ENCODE peak calls at places on chromosomes 4 and X, in four cellular contexts. One of them, this sample, is unnamed.

GRCh38 chr4:183161630-183162029 is 62.6 kb downstream of the WWC2 start:
- DNase-seq in GM23338: no peak
- DNase-seq in stomach: no peak
- DNase-seq in suprapubic skin: no peak
- DNase-seq in this sample: no peak

GRCh38 chr4:78779280-78779679 is 3.1 kb downstream of the BMP2K start:
- DNase-seq in stomach: no peak
- DNase-seq in GM23338: no peak
- DNase-seq in suprapubic skin: no peak
- DNase-seq in this sample: no peak

GRCh38 chrX:18537068-18537467 is 111.7 kb downstream of the CDKL5 start:
- DNase-seq in stomach: no peak
- DNase-seq in GM23338: no peak
- DNase-seq in suprapubic skin: no peak
- DNase-seq in this sample: no peak

GRCh38 chrX:135707880-135708279 is 5.6 kb upstream of the CT45A1 start:
- DNase-seq in suprapubic skin: no peak
- DNase-seq in GM23338: peak; percentile 86
- DNase-seq in stomach: no peak
- DNase-seq in this sample: no peak

GRCh38 chr4:99221980-99222379 is 2.9 kb upstream of the ADH6 start:
- DNase-seq in suprapubic skin: no peak
- DNase-seq in stomach: no peak
- DNase-seq in GM23338: peak; percentile 51
- DNase-seq in this sample: no peak

GRCh38 chr4:130639871-130640270 is 1543.9 kb downstream of the C4orf33 start:
- DNase-seq in suprapubic skin: no peak
- DNase-seq in stomach: no peak
- DNase-seq in GM23338: no peak
- DNase-seq in this sample: no peak

GRCh38 chr4:174154455-174154854 is 129.0 kb downstream of the FBXO8 start:
- DNase-seq in stomach: no peak
- DNase-seq in GM23338: no peak
- DNase-seq in suprapubic skin: no peak
- DNase-seq in this sample: no peak

GRCh38 chr4:85968945-85969830 is 390.7 kb downstream of the MAPK10 start:
- DNase-seq in GM23338: peak; percentile 73
- DNase-seq in stomach: no peak
- DNase-seq in suprapubic skin: no peak
- DNase-seq in this sample: no peak

GRCh38 chr4:18882468-18882867 is 860.9 kb upstream of the LCORL start:
- DNase-seq in suprapubic skin: no peak
- DNase-seq in GM23338: peak; percentile 16
- DNase-seq in stomach: no peak
- DNase-seq in this sample: no peak

GRCh38 chrX:110915120-110915519 is 119.5 kb upstream of the CHRDL1 start:
- DNase-seq in GM23338: no peak
- DNase-seq in stomach: no peak
- DNase-seq in suprapubic skin: no peak
- DNase-seq in this sample: no peak

GRCh38 chr4:7411896-7412585 is 22.7 kb downstream of the PSAPL1 start:
- DNase-seq in stomach: peak; percentile 10
- DNase-seq in suprapubic skin: peak; percentile 59
- DNase-seq in GM23338: no peak
- DNase-seq in this sample: peak; percentile 44

GRCh38 chrX:1686642-1687041 is 71.8 kb downstream of the ASMT start:
- DNase-seq in GM23338: no peak
- DNase-seq in suprapubic skin: no peak
- DNase-seq in stomach: no peak
- DNase-seq in this sample: no peak

GRCh38 chr4:23122666-23123400 is 430.1 kb downstream of the GBA3 start:
- DNase-seq in stomach: no peak
- DNase-seq in suprapubic skin: no peak
- DNase-seq in GM23338: no peak
- DNase-seq in this sample: no peak

GRCh38 chrX:14039344-14039743 is 9.7 kb upstream of the GEMIN8 start:
- DNase-seq in stomach: peak; percentile 60
- DNase-seq in GM23338: peak; percentile 53
- DNase-seq in suprapubic skin: no peak
- DNase-seq in this sample: no peak
- TF ChIP-seq POLR2AphosphoS5 in stomach: no peak
- TF ChIP-seq POLR2AphosphoS5 in GM23338: no peak
- TF ChIP-seq POLR2AphosphoS5 in suprapubic skin: no peak
- TF ChIP-seq POLR2AphosphoS5 in this sample: no peak

GRCh38 chr4:111064342-111064993 is 441.6 kb upstream of the PITX2 start:
- DNase-seq in GM23338: peak; percentile 22
- DNase-seq in stomach: no peak
- DNase-seq in suprapubic skin: no peak
- DNase-seq in this sample: no peak
- H3K4me3 ChIP-seq in GM23338: no peak overlapping the region
- H3K4me3 ChIP-seq in stomach: no peak overlapping the region
- H3K4me3 ChIP-seq in suprapubic skin: no peak overlapping the region
- H3K4me3 ChIP-seq in this sample: no peak overlapping the region

DNA sequence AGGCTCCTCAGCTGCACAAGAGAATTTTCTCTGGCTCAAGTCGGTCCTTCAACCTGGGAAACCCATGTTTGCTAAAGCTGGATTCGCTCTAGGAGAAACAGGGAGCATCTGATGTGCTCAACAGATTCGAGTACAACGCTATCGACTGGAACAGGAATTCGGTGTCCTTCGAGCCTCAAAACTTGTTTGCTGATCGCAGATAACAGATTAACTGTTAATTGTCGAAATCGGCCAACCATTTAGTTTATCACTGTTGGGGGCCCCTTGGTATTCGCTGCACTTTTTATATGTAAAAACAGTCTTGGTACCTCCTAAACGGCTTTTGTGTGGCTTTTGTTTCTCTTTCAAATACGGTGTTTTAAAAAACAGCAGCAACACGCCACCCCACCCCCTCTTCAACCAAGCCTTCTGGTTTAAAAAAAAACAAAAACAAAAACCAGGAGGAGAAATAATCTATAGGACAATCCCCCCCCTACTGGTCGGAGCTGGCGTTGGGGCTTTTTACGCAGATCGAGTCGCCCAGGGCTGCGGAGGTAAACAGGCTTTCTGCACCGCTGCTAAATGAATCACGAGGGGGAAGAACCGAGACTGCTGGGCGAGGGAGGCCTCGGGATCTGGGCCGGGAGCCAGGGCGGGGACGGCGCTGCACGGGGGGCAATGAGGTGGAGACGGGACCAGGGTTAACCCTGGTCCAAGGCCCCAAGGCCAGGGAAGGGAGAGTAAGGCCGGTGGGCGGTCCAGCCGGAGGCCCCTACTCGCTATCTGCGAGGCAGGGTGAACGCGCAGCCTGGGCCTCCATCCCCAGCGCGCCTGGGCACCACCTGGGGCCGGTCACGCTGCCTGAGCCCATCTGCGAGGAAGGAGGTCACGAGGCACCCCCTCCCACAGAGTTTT is 71.7 kb upstream of the BCOR start:
- DNase-seq in GM23338: peak; percentile 90
- DNase-seq in suprapubic skin: no peak
- DNase-seq in stomach: peak; percentile 74
- DNase-seq in this sample: peak; percentile 90
- H3K4me1 ChIP-seq in GM23338: peaks cover 49% of the 10 kb centered on the region
- H3K4me1 ChIP-seq in suprapubic skin: peaks cover 52% of the 10 kb centered on the region
- H3K4me1 ChIP-seq in stomach: peaks cover 74% of the 10 kb centered on the region
- H3K4me1 ChIP-seq in this sample: peaks cover 15% of the 10 kb centered on the region

DNA sequence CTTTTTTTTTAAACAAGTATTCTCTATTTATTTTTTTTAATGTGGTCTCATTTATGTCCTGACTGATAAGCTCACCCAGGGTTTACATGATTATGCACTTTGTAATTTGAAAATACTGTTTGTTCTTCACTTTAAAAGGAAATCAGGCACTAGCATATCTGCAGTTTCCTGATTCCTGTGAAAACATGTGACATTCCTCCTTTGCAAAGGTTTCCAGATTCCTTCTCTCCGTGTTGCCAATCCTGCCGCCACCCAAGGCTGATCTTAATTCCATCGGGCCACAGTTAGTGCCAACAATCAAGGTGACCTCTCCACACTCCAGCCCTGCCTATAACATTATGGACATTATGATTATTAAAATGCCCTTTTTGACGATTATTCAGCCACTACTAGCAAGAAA is 225.4 kb downstream of the PCDH7 start:
- DNase-seq in stomach: peak; percentile 77
- DNase-seq in suprapubic skin: no peak
- DNase-seq in GM23338: peak; percentile 23
- DNase-seq in this sample: no peak
- TF ChIP-seq POLR2AphosphoS5 in stomach: peak; percentile 10
- TF ChIP-seq POLR2AphosphoS5 in suprapubic skin: no peak
- TF ChIP-seq POLR2AphosphoS5 in GM23338: no peak
- TF ChIP-seq POLR2AphosphoS5 in this sample: no peak

GRCh38 chrX:123860983-123861382 is 1.1 kb downstream of the XIAP start:
- DNase-seq in suprapubic skin: no peak
- DNase-seq in stomach: no peak
- DNase-seq in GM23338: no peak
- DNase-seq in this sample: no peak
- H3K4me3 ChIP-seq in suprapubic skin: peak overlapping the region; percentile 67
- H3K4me3 ChIP-seq in stomach: peak overlapping the region; percentile 59
- H3K4me3 ChIP-seq in GM23338: peak overlapping the region; percentile 73
- H3K4me3 ChIP-seq in this sample: peak overlapping the region; percentile 71

GRCh38 chr4:138233313-138233712 is 8.8 kb downstream of the SLC7A11 start:
- DNase-seq in GM23338: no peak
- DNase-seq in suprapubic skin: no peak
- DNase-seq in stomach: no peak
- DNase-seq in this sample: peak; percentile 20

GRCh38 chr4:138232364-138232763 is 9.8 kb downstream of the SLC7A11 start:
- DNase-seq in suprapubic skin: no peak
- DNase-seq in stomach: no peak
- DNase-seq in GM23338: no peak
- DNase-seq in this sample: no peak

GRCh38 chr4:138236035-138236434 is 6.1 kb downstream of the SLC7A11 start:
- DNase-seq in suprapubic skin: no peak
- DNase-seq in GM23338: no peak
- DNase-seq in stomach: no peak
- DNase-seq in this sample: no peak

GRCh38 chr4:138234254-138234653 is 7.9 kb downstream of the SLC7A11 start:
- DNase-seq in GM23338: no peak
- DNase-seq in suprapubic skin: no peak
- DNase-seq in stomach: no peak
- DNase-seq in this sample: no peak

DNA sequence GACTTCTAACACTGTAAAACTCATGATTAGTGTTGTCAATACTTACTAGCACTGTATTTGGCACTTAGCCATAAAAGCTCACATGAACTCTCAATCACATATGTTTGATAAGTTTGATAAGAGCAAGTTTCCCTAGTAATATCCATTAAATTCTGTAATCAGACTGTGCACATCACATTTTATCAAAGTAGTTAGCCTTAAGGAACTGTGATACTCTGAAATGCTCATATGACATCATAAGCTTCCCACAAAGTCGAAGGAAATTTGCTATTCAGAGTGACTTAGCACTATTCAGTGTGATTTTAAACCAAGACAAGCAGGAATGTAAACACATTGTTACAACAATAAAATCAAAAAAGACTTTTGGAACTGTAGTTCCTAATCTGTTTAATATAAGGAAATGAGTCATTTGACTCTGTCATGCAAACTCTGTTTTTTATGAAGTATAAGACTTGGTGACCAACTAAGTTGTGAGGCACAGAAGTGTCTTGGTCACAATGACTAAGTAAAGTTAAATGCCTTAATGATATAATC is 6.7 kb downstream of the SLC7A11 start:
- DNase-seq in GM23338: no peak
- DNase-seq in suprapubic skin: no peak
- DNase-seq in stomach: no peak
- DNase-seq in this sample: no peak
- H3K4me1 ChIP-seq in GM23338: peaks cover 23% of the 10 kb centered on the region
- H3K4me1 ChIP-seq in suprapubic skin: no peaks in the 10 kb centered on the region
- H3K4me1 ChIP-seq in stomach: peaks cover 15% of the 10 kb centered on the region
- H3K4me1 ChIP-seq in this sample: peaks cover 5% of the 10 kb centered on the region

GRCh38 chr4:2501034-2501594 is 32.2 kb downstream of the RNF4 start:
- DNase-seq in GM23338: no peak
- DNase-seq in suprapubic skin: no peak
- DNase-seq in stomach: no peak
- DNase-seq in this sample: no peak
- TF ChIP-seq POLR2AphosphoS5 in GM23338: peak; percentile 5
- TF ChIP-seq POLR2AphosphoS5 in suprapubic skin: no peak
- TF ChIP-seq POLR2AphosphoS5 in stomach: no peak
- TF ChIP-seq POLR2AphosphoS5 in this sample: peak; percentile 31

This sample was measured in spleen.